ENCODE peak calls at places on chromosomes 12 and 14, in nine cellular contexts. C is coronary artery, U is EL, F is EH, E is upper lobe of left lung, X is RPMI7951, G is endodermal cell, I is T-helper 2 cell, K is heart right ventricle. S is an unnamed sample.

GRCh38 chr14:66476964-66477363 is 9.2 kb upstream of the CCDC196 start:
- DNase-seq in C (no peak), U (peak; percentile 62), F (peak; percentile 53), E (no peak), X (peak; percentile 29), G (no peak), I (no peak), K (no peak), S (no peak)

GRCh38 chr14:53954551-53955233 is 1.9 kb downstream of the BMP4 start:
- DNase-seq in C (no peak), U (peak; percentile 60), F (peak; percentile 38), E (peak; percentile 88), X (peak; percentile 71), G (peak; percentile 74), I (no peak), K (peak; percentile 38), S (peak; percentile 70)

GRCh38 chr12:102811125-102811737 is 105.8 kb downstream of the PAH start:
- DNase-seq in C (no peak), U (peak; percentile 13), F (peak; percentile 22), E (no peak), X (peak; percentile 5), G (peak; percentile 92), I (no peak), K (no peak), S (peak; percentile 27)

GRCh38 chr12:32025906-32026305 is 66.7 kb downstream of the RESF1 start:
- DNase-seq in C (no peak), U (no peak), F (no peak), E (no peak), X (no peak), G (no peak), I (peak; percentile 9), K (no peak), S (no peak)

GRCh38 chr14:56552615-56553014 is 27.0 kb upstream of the TMEM260 start:
- DNase-seq in C (no peak), U (no peak), F (no peak), E (no peak), X (no peak), G (peak; percentile 82), I (no peak), K (no peak), S (peak; percentile 19)

GRCh38 chr14:61426048-61426447 is 104.7 kb downstream of the PRKCH start:
- DNase-seq in C (no peak), U (no peak), F (no peak), E (no peak), X (no peak), G (no peak), I (no peak), K (no peak), S (no peak)

GRCh38 chr12:114835031-114835430 is 151.1 kb upstream of the TBX3 start:
- DNase-seq in C (no peak), U (peak; percentile 87), F (peak; percentile 86), E (no peak), X (peak; percentile 77), G (no peak), I (no peak), K (no peak), S (no peak)

GRCh38 chr14:99360774-99361595 is 89.0 kb upstream of the BCL11B start:
- DNase-seq in C (no peak), U (no peak), F (no peak), E (peak; percentile 38), X (no peak), G (no peak), I (no peak), K (no peak), S (no peak)

GRCh38 chr12:88623777-88624548 is 43.7 kb upstream of the KITLG start:
- DNase-seq in C (no peak), U (no peak), F (peak; percentile 9), E (no peak), X (no peak), G (no peak), I (no peak), K (no peak), S (peak; percentile 11)

GRCh38 chr12:49200882-49201594 is 12.2 kb upstream of the TUBA1A start:
- DNase-seq in C (no peak), U (peak; percentile 73), F (peak; percentile 83), E (no peak), X (peak; percentile 70), G (peak; percentile 41), I (no peak), K (no peak), S (no peak)

GRCh38 chr12:48818831-48819590 is 715 bp downstream of the CACNB3 start:
- DNase-seq in C (no peak), U (peak; percentile 28), F (no peak), E (peak; percentile 89), X (no peak), G (no peak), I (peak; percentile 16), K (no peak), S (no peak)

GRCh38 chr14:78987006-78987405 is 816.8 kb downstream of the NRXN3 start:
- DNase-seq in C (no peak), U (no peak), F (no peak), E (no peak), X (no peak), G (no peak), I (no peak), K (no peak), S (no peak)

GRCh38 chr12:94062796-94063635 is 85.4 kb upstream of the PLXNC1 start:
- DNase-seq in C (no peak), U (no peak), F (no peak), E (no peak), X (peak; percentile 85), G (no peak), I (no peak), K (no peak), S (no peak)

GRCh38 chr14:75831455-75831854 is 150.3 kb downstream of the TGFB3 start:
- DNase-seq in C (no peak), U (peak; percentile 73), F (peak; percentile 84), E (peak; percentile 39), X (peak; percentile 48), G (no peak), I (no peak), K (peak; percentile 29), S (no peak)

GRCh38 chr12:121801601-121802484 is 2.0 kb upstream of the SETD1B start:
- DNase-seq in C (no peak), U (no peak), F (peak; percentile 55), E (no peak), X (no peak), G (no peak), I (no peak), K (no peak), S (no peak)

GRCh38 chr12:9673404-9674225 is 4.1 kb downstream of the CLEC2D start:
- DNase-seq in C (no peak), U (peak; percentile 92), F (peak; percentile 95), E (no peak), X (peak; percentile 91), G (peak; percentile 80), I (peak; percentile 38), K (peak; percentile 67), S (peak; percentile 13)

GRCh38 chr14:68444449-68445168 is 348.3 kb downstream of the ZFP36L1 start:
- DNase-seq in C (no peak), U (peak; percentile 65), F (peak; percentile 81), E (no peak), X (peak; percentile 97), G (no peak), I (no peak), K (peak; percentile 43), S (no peak)

GRCh38 chr12:43758247-43758727 is 303 bp downstream of the PUS7L start:
- DNase-seq in C (no peak), U (peak; percentile 44), F (peak; percentile 47), E (no peak), X (peak; percentile 17), G (no peak), I (no peak), K (no peak), S (peak; percentile 23)

GRCh38 chr14:41604793-41605534 is 1.7 kb upstream of the LRFN5 start:
- DNase-seq in C (no peak), U (no peak), F (peak; percentile 4), E (peak; percentile 76), X (no peak), G (peak; percentile 94), I (no peak), K (peak; percentile 43), S (peak; percentile 69)

GRCh38 chr12:55930771-55931316 is at the start of gene DGKA:
- DNase-seq in C (no peak), U (peak; percentile 67), F (peak; percentile 71), E (no peak), X (peak; percentile 56), G (peak; percentile 86), I (peak; percentile 72), K (peak; percentile 30), S (peak; percentile 77)

GRCh38 chr12:120536064-120536791 is 2.1 kb downstream of the RNF10 start:
- DNase-seq in C (no peak), U (no peak), F (no peak), E (no peak), X (no peak), G (no peak), I (no peak), K (no peak), S (no peak)

GRCh38 chr12:33438890-33439586 is 581 bp downstream of the SYT10 start:
- DNase-seq in C (no peak), U (no peak), F (no peak), E (peak; percentile 86), X (peak; percentile 5), G (peak; percentile 87), I (no peak), K (no peak), S (peak; percentile 73)

GRCh38 chr12:66269757-66270383 is 32.4 kb upstream of the HELB start:
- DNase-seq in C (no peak), U (peak; percentile 46), F (peak; percentile 65), E (no peak), X (peak; percentile 63), G (peak; percentile 80), I (no peak), K (no peak), S (peak; percentile 49)

GRCh38 chr12:1798734-1799067 is 21.7 kb upstream of the LRTM2 start:
- DNase-seq in C (no peak), U (no peak), F (no peak), E (no peak), X (no peak), G (no peak), I (no peak), K (no peak), S (no peak)

GRCh38 chr14:56501909-56502530 is 77.6 kb upstream of the TMEM260 start:
- DNase-seq in C (no peak), U (no peak), F (no peak), E (no peak), X (no peak), G (peak; percentile 60), I (no peak), K (no peak), S (peak; percentile 6)

S was measured in H7.